ENCODE peak calls at places on chromosomes 1 and 21, in seven cellular contexts. A is suprapubic skin, Q is heart left ventricle, Z is GM12892, L is NB4, F is prostate gland, W is GM12891. N is an unnamed sample.

GRCh38 chr1:5660141-5660935 is 331.9 kb downstream of the NPHP4 start:
- DNase-seq in A (no peak), Q (no peak), Z (no peak), L (peak; percentile 57), F (peak; percentile 30), W (no peak), N (peak; percentile 41)

GRCh38 chr1:43898981-43899380 is 34.6 kb upstream of the ARTN start:
- DNase-seq in A (no peak), Q (no peak), Z (no peak), L (no peak), F (no peak), W (no peak), N (no peak)

GRCh38 chr21:35779690-35780570 is 280.4 kb downstream of the SETD4 start:
- DNase-seq in A (no peak), Q (no peak), Z (no peak), L (no peak), F (no peak), W (no peak), N (no peak)

GRCh38 chr1:53337499-53337898 is 9.6 kb upstream of the LRP8 start:
- DNase-seq in A (no peak), Q (no peak), Z (no peak), L (no peak), F (no peak), W (no peak), N (no peak)

GRCh38 chr1:43227138-43227836 is 42.5 kb upstream of the TMEM125 start:
- DNase-seq in A (peak; percentile 87), Q (peak; percentile 79), Z (peak; percentile 58), L (peak; percentile 75), F (peak; percentile 83), W (peak; percentile 54), N (peak; percentile 97)

GRCh38 chr21:41850085-41850484 is 29.1 kb downstream of the PRDM15 start:
- DNase-seq in A (no peak), Q (no peak), Z (no peak), L (no peak), F (no peak), W (no peak), N (no peak)

GRCh38 chr1:91643431-91643830 is 142.8 kb downstream of the CDC7 start:
- DNase-seq in A (no peak), Q (no peak), Z (no peak), L (no peak), F (peak; percentile 23), W (no peak), N (no peak)

GRCh38 chr1:208448425-208448824 is 204.2 kb upstream of the PLXNA2 start:
- DNase-seq in A (no peak), Q (no peak), Z (no peak), L (no peak), F (no peak), W (no peak), N (no peak)

GRCh38 chr1:111758373-111758772 is 2.7 kb downstream of the DDX20 start:
- DNase-seq in A (no peak), Q (no peak), Z (no peak), L (peak; percentile 50), F (no peak), W (no peak), N (no peak)

GRCh38 chr1:185920602-185921001 is 186.4 kb downstream of the HMCN1 start:
- DNase-seq in A (no peak), Q (no peak), Z (no peak), L (no peak), F (no peak), W (no peak), N (no peak)

GRCh38 chr1:8122477-8123407 is 96.6 kb upstream of the ERRFI1 start:
- DNase-seq in A (no peak), Q (no peak), Z (no peak), L (no peak), F (no peak), W (no peak), N (no peak)

GRCh38 chr1:167687919-167688519 is 33.8 kb upstream of the MPZL1 start:
- DNase-seq in A (peak; percentile 79), Q (peak; percentile 74), Z (peak; percentile 50), L (peak; percentile 81), F (peak; percentile 81), W (peak; percentile 57), N (peak; percentile 90)

GRCh38 chr1:240998024-240998423 is 359.0 kb downstream of the RGS7 start:
- DNase-seq in A (no peak), Q (no peak), Z (no peak), L (no peak), F (no peak), W (no peak), N (no peak)

GRCh38 chr1:153961421-153961820 is 1.9 kb downstream of the SLC39A1 start:
- DNase-seq in A (no peak), Q (no peak), Z (no peak), L (no peak), F (no peak), W (no peak), N (no peak)

GRCh38 chr1:246971969-246972368 is 35.9 kb downstream of the ZNF695 start:
- DNase-seq in A (no peak), Q (no peak), Z (no peak), L (no peak), F (no peak), W (no peak), N (no peak)

GRCh38 chr1:180083164-180083563 is 71.5 kb upstream of the QSOX1 start:
- DNase-seq in A (no peak), Q (no peak), Z (no peak), L (no peak), F (no peak), W (no peak), N (no peak)

GRCh38 chr1:48235652-48236051 is 13.1 kb downstream of the SLC5A9 start:
- DNase-seq in A (no peak), Q (no peak), Z (no peak), L (no peak), F (no peak), W (no peak), N (no peak)

GRCh38 chr1:98870959-98871903 is 133.4 kb downstream of the PLPPR5 start:
- DNase-seq in A (no peak), Q (no peak), Z (no peak), L (peak; percentile 90), F (no peak), W (peak; percentile 12), N (no peak)

GRCh38 chr1:156433602-156434001 is 64.6 kb downstream of the RHBG start:
- DNase-seq in A (no peak), Q (no peak), Z (no peak), L (no peak), F (no peak), W (no peak), N (no peak)

GRCh38 chr1:67137307-67137753 is 2.6 kb upstream of the C1orf141 start:
- DNase-seq in A (no peak), Q (no peak), Z (no peak), L (no peak), F (no peak), W (no peak), N (no peak)

DNA sequence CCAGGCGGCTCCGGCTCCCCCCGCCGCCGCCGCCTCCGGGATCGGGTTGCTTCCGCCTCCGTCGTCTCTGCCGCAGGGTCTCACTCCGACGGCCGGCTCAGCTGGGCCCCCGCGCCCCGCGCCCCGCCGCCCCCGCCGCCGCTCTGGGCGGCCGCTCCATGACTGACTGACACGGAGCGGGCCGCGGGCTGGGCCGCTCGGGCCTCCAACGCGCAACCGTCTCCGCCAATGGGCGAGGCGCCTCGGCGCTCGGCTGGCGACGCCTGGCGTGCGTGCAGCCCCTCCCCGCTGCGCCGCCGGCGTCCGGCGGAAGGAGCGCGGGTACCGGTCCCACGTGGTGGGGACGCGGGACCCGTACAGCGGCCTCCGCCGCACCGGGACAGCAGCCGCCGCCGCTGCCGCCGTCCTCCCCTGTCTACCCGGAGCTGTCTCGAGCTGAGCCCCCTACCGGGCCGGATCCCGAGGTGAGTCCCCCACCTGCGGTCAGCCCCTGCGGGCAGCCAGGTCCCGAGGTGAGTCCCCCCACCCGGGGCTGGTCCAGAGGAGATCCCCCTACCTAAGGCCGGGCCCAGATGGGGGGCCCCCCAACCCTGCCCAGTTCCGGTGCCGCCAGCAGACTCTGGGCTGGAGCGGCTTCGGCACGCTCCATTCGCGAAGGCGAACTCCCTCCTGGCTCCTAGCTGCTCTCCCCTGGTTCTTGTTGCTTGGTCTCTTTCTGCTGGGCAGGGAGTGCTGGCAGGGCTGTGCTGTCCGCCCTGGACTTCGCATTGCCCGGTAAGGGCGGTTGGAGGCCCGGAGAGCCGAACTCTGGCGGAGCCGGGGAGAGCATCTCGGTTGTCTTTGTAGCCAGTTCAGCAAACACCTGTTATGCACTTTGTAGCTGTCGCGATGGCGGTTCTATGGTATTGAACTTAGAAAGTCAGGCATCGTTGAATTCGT is at the start of the genes TAF5L and URB2:
- DNase-seq in A (peak; percentile 85), Q (peak; percentile 90), Z (peak; percentile 93), L (peak; percentile 94), F (peak; percentile 83), W (peak; percentile 94), N (peak; percentile 72)
- TF ChIP-seq POLR2A in A (peak; percentile 24), Q (peak; percentile 74), Z (peak; percentile 82), L (peak; percentile 49), F (peak; percentile 46), W (peak; percentile 70), N (no peak)

GRCh38 chr1:23693599-23693998 is 2.0 kb downstream of the RPL11 start:
- DNase-seq in A (no peak), Q (no peak), Z (no peak), L (no peak), F (no peak), W (no peak), N (no peak)

GRCh38 chr1:23695667-23696066 is 4.1 kb downstream of the RPL11 start:
- DNase-seq in A (no peak), Q (no peak), Z (no peak), L (no peak), F (no peak), W (no peak), N (no peak)

GRCh38 chr1:23696335-23696989 is 4.9 kb downstream of the RPL11 start:
- DNase-seq in A (no peak), Q (no peak), Z (no peak), L (no peak), F (no peak), W (no peak), N (no peak)

GRCh38 chr1:23692308-23692871 is 784 bp downstream of the RPL11 start:
- DNase-seq in A (no peak), Q (no peak), Z (no peak), L (peak; percentile 47), F (no peak), W (no peak), N (no peak)

GRCh38 chr1:23694371-23694770 is 2.8 kb downstream of the RPL11 start:
- DNase-seq in A (no peak), Q (no peak), Z (no peak), L (no peak), F (no peak), W (no peak), N (no peak)
- TF ChIP-seq POLR2A in A (no peak), Q (no peak), Z (peak; percentile 32), L (no peak), F (no peak), W (no peak), N (no peak)

GRCh38 chr1:101236546-101237228 is at the start of gene S1PR1:
- DNase-seq in A (peak; percentile 80), Q (peak; percentile 87), Z (peak; percentile 29), L (peak; percentile 33), F (peak; percentile 30), W (no peak), N (peak; percentile 30)
- TF ChIP-seq POLR2A in A (peak; percentile 21), Q (peak; percentile 71), Z (peak; percentile 62), L (no peak), F (no peak), W (peak; percentile 20), N (no peak)

DNA sequence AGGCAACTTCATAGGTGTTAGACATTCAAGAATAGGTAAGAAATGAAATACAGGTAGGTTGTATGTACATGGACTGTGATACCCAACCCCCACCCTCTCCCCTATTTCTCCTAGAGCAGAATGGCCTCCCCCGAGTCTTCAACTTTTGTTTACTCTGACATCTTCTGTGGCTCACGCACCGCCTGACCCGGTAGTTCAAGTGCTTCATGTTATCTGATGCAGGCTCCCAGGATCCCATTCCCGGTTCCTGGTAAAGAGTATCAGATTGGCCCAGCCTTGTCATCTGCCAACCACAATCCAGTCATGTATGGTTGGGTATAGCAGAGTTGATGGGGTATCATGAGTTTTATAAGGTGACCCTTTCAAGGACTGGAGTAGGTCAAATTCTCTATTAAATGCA is 9.1 kb downstream of the GNAI3 start:
- DNase-seq in A (no peak), Q (no peak), Z (no peak), L (no peak), F (no peak), W (no peak), N (no peak)
- TF ChIP-seq POLR2A in A (no peak), Q (no peak), Z (no peak), L (no peak), F (no peak), W (no peak), N (no peak)

N was measured in lower leg skin.